ENCODE peak calls at places on chromosome 22, in seven cellular contexts. E is suprapubic skin, N is transverse colon, Q is stomach, J is GM12891, A is GM12892, D is breast epithelium. X is an unnamed sample.

GRCh38 chr22:26718905-26719304 is 61.5 kb downstream of the MIAT start:
- DNase-seq in Q (no peak), N (no peak), J (no peak), D (no peak), E (no peak), A (no peak), X (no peak)

GRCh38 chr22:47282366-47282765 is 519.9 kb downstream of the TBC1D22A start:
- DNase-seq in N (no peak), A (no peak), Q (no peak), D (no peak), J (no peak), E (no peak), X (no peak)

GRCh38 chr22:46442217-46442853 is 95.1 kb downstream of the CELSR1 start:
- DNase-seq in E (no peak), A (no peak), D (no peak), N (no peak), J (no peak), Q (no peak), X (no peak)

GRCh38 chr22:17336061-17336460 is 33.2 kb upstream of the CECR2 start:
- DNase-seq in D (no peak), E (no peak), J (no peak), N (no peak), A (no peak), Q (no peak), X (no peak)

GRCh38 chr22:24805790-24806662 is at the start of gene SGSM1:
- DNase-seq in N (peak), E (peak), D (peak), A (peak), Q (peak), J (peak), X (peak)

GRCh38 chr22:25827415-25827814 is 85.4 kb downstream of the MYO18B start:
- DNase-seq in N (no peak), D (no peak), J (no peak), Q (no peak), E (no peak), A (no peak), X (no peak)

GRCh38 chr22:27993774-27994350 is 74.8 kb upstream of the PITPNB start:
- DNase-seq in N (peak), D (peak), J (no peak), A (no peak), E (peak), Q (no peak), X (peak)

GRCh38 chr22:24465566-24465965 is 29.6 kb upstream of the UPB1 start:
- DNase-seq in A (no peak), E (no peak), D (no peak), J (no peak), Q (no peak), N (no peak), X (no peak)

GRCh38 chr22:28629420-28630184 is 50.0 kb downstream of the TTC28 start:
- DNase-seq in Q (no peak), A (no peak), D (no peak), N (no peak), E (no peak), J (no peak), X (no peak)

GRCh38 chr22:18979957-18980356 is 43.9 kb upstream of the PRODH start:
- DNase-seq in J (no peak), N (no peak), Q (no peak), E (no peak), A (no peak), D (no peak), X (no peak)

GRCh38 chr22:49968313-49968830 is 7.8 kb downstream of the PIM3 start:
- DNase-seq in N (no peak), E (peak), A (no peak), D (peak), Q (peak), J (no peak), X (no peak)

GRCh38 chr22:37782340-37783168 is 25.2 kb upstream of the GCAT start:
- DNase-seq in J (no peak), Q (no peak), E (no peak), A (no peak), N (no peak), D (no peak), X (no peak)

GRCh38 chr22:35839811-35840739 is 122.4 kb downstream of the APOL5 start:
- DNase-seq in Q (peak), N (peak), D (peak), E (peak), A (no peak), J (no peak), X (peak)

GRCh38 chr22:27903805-27904473 is 15.1 kb downstream of the PITPNB start:
- DNase-seq in J (no peak), D (no peak), Q (no peak), N (no peak), E (no peak), A (no peak), X (no peak)

GRCh38 chr22:20431520-20432237 is 5.9 kb downstream of the SCARF2 start:
- DNase-seq in A (no peak), E (peak), Q (no peak), D (no peak), N (no peak), J (no peak), X (peak)

GRCh38 chr22:33917744-33918406 is 2.4 kb downstream of the LARGE1 start:
- DNase-seq in D (no peak), J (no peak), E (no peak), A (no peak), Q (no peak), N (no peak), X (no peak)

GRCh38 chr22:41094036-41094435 is 1.6 kb downstream of the EP300 start:
- DNase-seq in Q (no peak), N (peak), J (no peak), E (no peak), A (no peak), D (no peak), X (no peak)

GRCh38 chr22:41096391-41096790 is 4.0 kb downstream of the EP300 start:
- DNase-seq in J (no peak), D (no peak), E (no peak), N (no peak), A (no peak), Q (no peak), X (no peak)

GRCh38 chr22:41091139-41092022 is 1.0 kb upstream of the EP300 start:
- DNase-seq in N (peak), E (peak), J (peak), A (peak), D (peak), Q (peak), X (peak)

GRCh38 chr22:41092023-41092817 is at the start of gene EP300:
- DNase-seq in D (peak), J (peak), A (peak), N (peak), E (peak), Q (peak), X (peak)

GRCh38 chr22:41092847-41093371 is 517 bp downstream of the EP300 start:
- DNase-seq in N (peak), Q (peak), D (no peak), J (no peak), E (peak), A (peak), X (no peak)
- TF ChIP-seq POLR2AphosphoS5 in N (no peak), Q (no peak), D (no peak), J (no peak), E (no peak), A (no peak), X (no peak)

DNA sequence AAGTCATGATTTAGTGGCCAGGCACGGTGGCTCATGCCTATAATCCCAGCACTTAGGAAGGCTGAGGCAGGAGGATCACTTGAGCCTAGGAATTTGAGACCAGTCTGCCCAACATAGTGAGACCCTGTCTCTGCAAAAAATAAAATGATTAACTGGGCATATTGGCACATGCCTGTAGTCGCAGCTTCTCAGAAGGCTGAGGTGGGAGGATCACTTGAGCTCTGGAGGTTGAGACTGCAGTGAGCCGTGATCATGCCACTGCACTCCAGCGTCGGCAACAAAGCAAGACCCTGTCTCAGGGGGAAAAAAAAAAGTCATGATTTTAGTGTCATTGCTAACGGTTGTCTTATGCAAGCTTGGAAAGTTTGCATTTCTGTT is 11.9 kb downstream of the UBE2L3 start:
- DNase-seq in J (no peak), E (no peak), N (no peak), Q (no peak), A (no peak), D (no peak), X (no peak)
- TF ChIP-seq POLR2A in J (no peak), E (no peak), N (no peak), Q (no peak), A (no peak), D (no peak), X (no peak)

DNA sequence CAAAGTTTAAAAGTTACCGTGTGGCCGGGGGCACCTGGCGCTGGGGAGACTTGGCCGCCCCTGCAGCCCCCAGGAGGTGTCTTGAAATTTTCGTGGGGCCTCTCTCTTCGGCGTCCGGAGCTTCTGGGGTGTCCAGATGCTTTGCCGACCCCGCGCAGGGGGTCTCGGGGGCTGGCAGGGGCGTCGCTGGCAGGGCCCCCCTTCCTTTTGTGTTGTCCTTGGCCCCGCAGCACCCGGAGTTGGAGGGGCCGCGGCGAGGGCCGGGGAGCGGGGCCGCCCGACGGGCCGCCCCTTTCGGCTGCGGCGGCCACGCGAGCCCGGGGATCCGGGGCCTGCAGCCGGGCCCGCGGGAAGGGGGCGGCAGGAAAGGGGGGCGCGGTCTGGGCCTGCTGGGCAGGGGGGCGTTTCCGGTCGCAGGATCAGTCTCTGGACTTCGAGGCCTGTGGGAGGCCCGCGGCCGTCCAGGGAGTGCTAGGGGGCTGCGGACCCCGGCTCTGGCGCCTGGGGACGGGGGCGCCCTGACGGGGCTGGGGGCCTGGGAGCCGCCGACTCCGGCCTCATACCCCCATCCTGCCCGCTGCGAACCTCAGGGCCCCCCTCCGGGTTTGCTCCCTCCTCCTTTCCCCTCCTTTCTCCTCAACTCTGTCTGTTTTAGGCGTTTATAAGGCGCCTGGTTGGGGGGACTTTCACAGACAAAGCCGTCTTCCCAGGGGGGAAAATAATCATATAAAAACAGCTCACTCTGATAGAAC is 867 bp downstream of the ZC3H7B start:
- DNase-seq in D (no peak), E (no peak), N (no peak), J (no peak), Q (no peak), A (no peak), X (no peak)
- TF ChIP-seq POLR2AphosphoS5 in D (no peak), E (no peak), N (no peak), J (no peak), Q (no peak), A (no peak), X (no peak)

DNA sequence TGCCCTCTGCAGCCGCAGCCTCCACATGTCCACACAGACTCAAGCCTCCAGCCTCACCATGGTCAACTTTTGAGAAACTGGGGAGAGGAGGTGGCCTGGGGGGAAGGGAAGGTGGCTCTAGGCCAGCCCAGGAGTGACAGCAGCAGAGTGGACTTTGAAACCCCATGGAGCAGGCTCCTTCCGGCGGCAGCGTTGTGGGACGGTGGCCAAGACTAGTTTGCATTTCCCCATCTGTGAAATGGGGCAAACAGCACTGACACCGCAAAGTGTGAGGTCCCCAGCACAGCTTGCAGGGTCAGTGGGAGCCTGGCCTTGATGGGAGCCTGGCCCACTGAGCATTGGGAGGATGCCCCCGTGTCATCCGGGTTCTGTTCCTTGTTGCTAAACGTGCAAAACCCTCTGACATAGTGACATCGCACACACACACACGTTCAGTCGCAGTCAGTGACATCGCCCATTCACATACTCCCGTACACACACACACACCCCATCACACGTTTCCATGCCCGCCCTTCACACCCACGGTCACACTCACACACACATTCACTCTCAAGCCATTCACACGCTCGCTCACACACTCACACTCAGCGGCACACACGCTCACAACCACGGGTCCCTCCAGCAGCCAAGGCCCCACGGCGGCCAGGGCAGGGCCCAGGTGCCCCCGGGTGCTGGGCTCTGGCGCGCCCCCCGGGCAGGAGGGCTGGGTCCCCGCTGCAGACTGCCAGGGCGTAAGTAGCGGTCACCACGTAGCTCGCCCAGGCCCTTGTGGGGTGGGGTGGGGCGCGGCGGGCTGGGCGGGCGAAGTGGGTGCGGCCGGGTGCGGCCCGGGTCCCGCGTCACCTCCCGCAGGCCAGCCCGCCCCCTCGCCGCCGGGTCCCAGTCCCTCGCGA is 578 bp downstream of the CYB5R3 start:
- DNase-seq in N (peak), A (no peak), E (no peak), Q (peak), D (no peak), J (no peak), X (no peak)
- TF ChIP-seq POLR2A in N (peak), A (no peak), E (peak), Q (peak), D (no peak), J (peak), X (peak)

DNA sequence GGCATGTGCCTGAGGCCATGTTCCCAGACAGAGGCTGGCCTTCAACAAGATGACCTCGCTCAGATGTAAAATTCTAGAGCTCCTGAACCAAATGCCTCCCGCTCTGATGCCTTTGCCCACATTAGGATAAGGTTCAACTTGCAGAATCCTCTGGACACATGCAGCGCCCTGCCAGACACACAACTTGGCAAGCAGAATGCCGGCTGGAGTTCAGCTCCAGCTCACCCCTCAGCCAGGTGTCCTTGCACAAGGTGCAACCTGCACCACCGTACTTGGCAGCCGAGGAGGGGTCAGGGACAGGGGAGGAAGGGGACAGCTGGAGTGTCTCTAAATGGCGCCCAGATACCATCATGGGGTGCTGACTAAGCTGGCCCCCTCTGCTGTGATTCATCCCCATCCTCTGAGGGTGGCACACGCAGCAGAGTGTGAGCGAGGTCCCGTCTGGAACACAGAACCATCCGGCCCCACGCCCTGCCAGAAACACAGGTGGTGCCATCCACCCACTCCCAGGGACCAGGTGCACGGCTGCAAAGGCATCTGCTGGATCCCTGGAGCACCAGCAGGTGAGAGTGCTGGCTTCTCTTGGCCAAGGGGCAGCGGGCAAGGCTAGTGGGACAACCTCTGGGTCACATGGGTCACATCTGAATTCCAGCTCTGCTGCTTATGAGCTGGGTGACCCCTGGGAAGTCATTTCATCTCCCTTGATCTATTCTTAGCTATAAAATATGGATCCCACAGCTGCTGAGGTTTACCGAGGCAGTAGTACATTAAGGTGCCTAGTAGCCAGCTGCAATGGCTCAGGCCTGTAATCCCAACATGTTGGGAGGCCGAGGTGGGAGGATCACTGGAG is 12.8 kb downstream of the ZMAT5 start:
- DNase-seq in E (no peak), A (no peak), J (no peak), N (no peak), Q (no peak), D (no peak), X (no peak)
- TF ChIP-seq POLR2AphosphoS5 in E (no peak), A (no peak), J (no peak), N (no peak), Q (no peak), D (no peak), X (no peak)